ENCODE peak calls at places on chromosomes 5 and 9, in five cellular contexts. One of them, this sample, is unnamed.

GRCh38 chr5:32960340-32961065 is 249.4 kb downstream of the NPR3 start:
- DNase-seq in H1: no peak
- DNase-seq in A549: no peak
- DNase-seq in K562: no peak
- DNase-seq in GM12878: no peak
- DNase-seq in this sample: no peak

GRCh38 chr9:135379540-135380267 is 99.9 kb upstream of the PPP1R26 start:
- DNase-seq in H1: no peak
- DNase-seq in A549: no peak
- DNase-seq in K562: no peak
- DNase-seq in GM12878: no peak
- DNase-seq in this sample: no peak

GRCh38 chr9:110291921-110292575 is 35.7 kb upstream of the TXN start:
- DNase-seq in H1: no peak
- DNase-seq in A549: no peak
- DNase-seq in K562: no peak
- DNase-seq in GM12878: no peak
- DNase-seq in this sample: no peak

GRCh38 chr5:16617272-16617973 is 626 bp upstream of the RETREG1 start:
- DNase-seq in H1: no peak
- DNase-seq in A549: no peak
- DNase-seq in K562: no peak
- DNase-seq in GM12878: no peak
- DNase-seq in this sample: no peak

GRCh38 chr5:9653811-9654210 is 23.7 kb upstream of the TAS2R1 start:
- DNase-seq in H1: no peak
- DNase-seq in A549: no peak
- DNase-seq in K562: no peak
- DNase-seq in GM12878: no peak
- DNase-seq in this sample: no peak

GRCh38 chr5:148499461-148499860 is 115.7 kb downstream of the FBXO38 start:
- DNase-seq in H1: no peak
- DNase-seq in A549: no peak
- DNase-seq in K562: no peak
- DNase-seq in GM12878: no peak
- DNase-seq in this sample: no peak

GRCh38 chr9:135797507-135798302 is 95.7 kb downstream of the KCNT1 start:
- DNase-seq in H1: peak
- DNase-seq in A549: peak
- DNase-seq in K562: peak
- DNase-seq in GM12878: no peak
- DNase-seq in this sample: no peak

GRCh38 chr5:142211918-142212317 is 103.3 kb downstream of the NDFIP1 start:
- DNase-seq in H1: no peak
- DNase-seq in A549: no peak
- DNase-seq in K562: no peak
- DNase-seq in GM12878: no peak
- DNase-seq in this sample: no peak

GRCh38 chr5:54062958-54063357 is 247.4 kb downstream of the ARL15 start:
- DNase-seq in H1: no peak
- DNase-seq in A549: no peak
- DNase-seq in K562: no peak
- DNase-seq in GM12878: no peak
- DNase-seq in this sample: no peak

GRCh38 chr5:137752873-137753226 is 1.3 kb downstream of the HNRNPA0 start:
- DNase-seq in H1: no peak
- DNase-seq in A549: peak
- DNase-seq in K562: peak
- DNase-seq in GM12878: no peak
- DNase-seq in this sample: peak

GRCh38 chr5:135203019-135203418 is 169.0 kb upstream of the PITX1 start:
- DNase-seq in H1: no peak
- DNase-seq in A549: no peak
- DNase-seq in K562: no peak
- DNase-seq in GM12878: no peak
- DNase-seq in this sample: no peak

GRCh38 chr9:115018547-115019435 is 88.4 kb upstream of the TNFSF8 start:
- DNase-seq in H1: no peak
- DNase-seq in A549: no peak
- DNase-seq in K562: no peak
- DNase-seq in GM12878: no peak
- DNase-seq in this sample: no peak

GRCh38 chr5:134226441-134227192 is 744 bp upstream of the PPP2CA start:
- DNase-seq in H1: no peak
- DNase-seq in A549: peak
- DNase-seq in K562: no peak
- DNase-seq in GM12878: no peak
- DNase-seq in this sample: peak

GRCh38 chr5:1681955-1682354 is 117.7 kb downstream of the MRPL36 start:
- DNase-seq in H1: no peak
- DNase-seq in A549: no peak
- DNase-seq in K562: no peak
- DNase-seq in GM12878: no peak
- DNase-seq in this sample: no peak

GRCh38 chr9:122201641-122202040 is 27.1 kb downstream of the LHX6 start:
- DNase-seq in H1: no peak
- DNase-seq in A549: no peak
- DNase-seq in K562: no peak
- DNase-seq in GM12878: no peak
- DNase-seq in this sample: no peak

GRCh38 chr5:174058433-174059122 is 13.1 kb downstream of the NSG2 start:
- DNase-seq in H1: no peak
- DNase-seq in A549: no peak
- DNase-seq in K562: no peak
- DNase-seq in GM12878: no peak
- DNase-seq in this sample: no peak

GRCh38 chr5:120442694-120443093 is 21.4 kb upstream of the PRR16 start:
- DNase-seq in H1: no peak
- DNase-seq in A549: no peak
- DNase-seq in K562: no peak
- DNase-seq in GM12878: no peak
- DNase-seq in this sample: no peak

GRCh38 chr5:103804714-103805113 is 242.1 kb upstream of the NUDT12 start:
- DNase-seq in H1: no peak
- DNase-seq in A549: no peak
- DNase-seq in K562: no peak
- DNase-seq in GM12878: no peak
- DNase-seq in this sample: no peak

GRCh38 chr5:437281-437771 is 5.7 kb upstream of the EXOC3 start:
- DNase-seq in H1: no peak
- DNase-seq in A549: no peak
- DNase-seq in K562: no peak
- DNase-seq in GM12878: no peak
- DNase-seq in this sample: no peak

GRCh38 chr9:120412425-120412951 is 167.5 kb downstream of the CDK5RAP2 start:
- DNase-seq in H1: no peak
- DNase-seq in A549: no peak
- DNase-seq in K562: no peak
- DNase-seq in GM12878: no peak
- DNase-seq in this sample: no peak

GRCh38 chr9:89310486-89311345 is at the start of gene CKS2:
- DNase-seq in H1: peak
- DNase-seq in A549: peak
- DNase-seq in K562: peak
- DNase-seq in GM12878: peak
- DNase-seq in this sample: peak

GRCh38 chr9:121298689-121299112 is 30.7 kb downstream of the GSN start:
- DNase-seq in H1: no peak
- DNase-seq in A549: no peak
- DNase-seq in K562: no peak
- DNase-seq in GM12878: no peak
- DNase-seq in this sample: peak

GRCh38 chr5:137231535-137231934 is 267.6 kb downstream of the SPOCK1 start:
- DNase-seq in H1: no peak
- DNase-seq in A549: no peak
- DNase-seq in K562: no peak
- DNase-seq in GM12878: no peak
- DNase-seq in this sample: no peak

GRCh38 chr5:57878301-57878722 is 395.7 kb upstream of the ACTBL2 start:
- DNase-seq in H1: no peak
- DNase-seq in A549: no peak
- DNase-seq in K562: no peak
- DNase-seq in GM12878: no peak
- DNase-seq in this sample: no peak

GRCh38 chr9:19759066-19759465 is 29.8 kb downstream of the SLC24A2 start:
- DNase-seq in H1: no peak
- DNase-seq in A549: no peak
- DNase-seq in K562: no peak
- DNase-seq in GM12878: no peak
- DNase-seq in this sample: no peak

GRCh38 chr5:109413463-109413862 is 3.7 kb upstream of the PJA2 start:
- DNase-seq in H1: no peak
- DNase-seq in A549: no peak
- DNase-seq in K562: no peak
- DNase-seq in GM12878: no peak
- DNase-seq in this sample: peak

GRCh38 chr5:17167171-17167891 is 50.1 kb upstream of the BASP1 start:
- DNase-seq in H1: no peak
- DNase-seq in A549: no peak
- DNase-seq in K562: no peak
- DNase-seq in GM12878: no peak
- DNase-seq in this sample: no peak

GRCh38 chr9:6864102-6864501 is 106.3 kb downstream of the KDM4C start:
- DNase-seq in H1: no peak
- DNase-seq in A549: no peak
- DNase-seq in K562: no peak
- DNase-seq in GM12878: no peak
- DNase-seq in this sample: no peak

GRCh38 chr5:67720162-67720772 is 495.3 kb upstream of the PIK3R1 start:
- DNase-seq in H1: no peak
- DNase-seq in A549: no peak
- DNase-seq in K562: no peak
- DNase-seq in GM12878: no peak
- DNase-seq in this sample: no peak

DNA sequence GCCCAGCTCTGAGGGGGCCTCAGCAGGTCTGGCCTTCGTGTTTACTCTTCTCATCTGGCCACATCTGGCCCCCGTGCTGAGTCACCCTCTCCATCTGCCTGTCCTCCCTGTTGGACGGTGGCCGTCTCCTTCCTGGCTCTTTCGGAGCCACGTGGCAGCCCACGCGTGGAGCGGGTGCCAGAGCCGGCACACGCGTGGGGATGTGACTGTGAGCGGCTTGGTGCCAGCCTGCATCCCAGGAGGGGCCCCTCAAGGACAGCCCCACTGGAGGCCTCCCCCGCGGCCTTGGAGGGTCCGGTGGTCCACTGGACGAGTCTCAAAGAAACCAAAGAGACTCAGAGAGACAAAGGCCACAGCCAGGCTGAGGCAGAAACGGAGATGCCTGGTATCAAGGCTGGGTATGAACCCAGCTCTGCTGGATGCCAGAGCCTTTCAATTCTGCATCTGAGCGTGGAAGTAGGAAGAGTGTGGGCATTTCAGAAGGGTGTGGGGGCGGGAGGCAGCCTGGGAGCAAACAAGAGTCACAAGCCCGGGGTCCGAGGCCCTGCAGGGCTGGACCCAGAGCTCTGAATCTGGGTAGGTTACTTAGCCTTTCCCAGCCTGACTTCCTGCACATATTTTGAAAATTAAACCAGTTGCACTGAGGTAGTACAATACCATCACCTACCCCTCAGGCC is 76.6 kb upstream of the UNC5A start:
- DNase-seq in H1: no peak
- DNase-seq in A549: no peak
- DNase-seq in K562: no peak
- DNase-seq in GM12878: no peak
- DNase-seq in this sample: no peak
- TF ChIP-seq HDAC2 in H1: no peak
- TF ChIP-seq HDAC2 in A549: no peak
- TF ChIP-seq HDAC2 in K562: no peak
- TF ChIP-seq HDAC2 in GM12878: no peak
- TF ChIP-seq HDAC2 in this sample: no peak

DNA sequence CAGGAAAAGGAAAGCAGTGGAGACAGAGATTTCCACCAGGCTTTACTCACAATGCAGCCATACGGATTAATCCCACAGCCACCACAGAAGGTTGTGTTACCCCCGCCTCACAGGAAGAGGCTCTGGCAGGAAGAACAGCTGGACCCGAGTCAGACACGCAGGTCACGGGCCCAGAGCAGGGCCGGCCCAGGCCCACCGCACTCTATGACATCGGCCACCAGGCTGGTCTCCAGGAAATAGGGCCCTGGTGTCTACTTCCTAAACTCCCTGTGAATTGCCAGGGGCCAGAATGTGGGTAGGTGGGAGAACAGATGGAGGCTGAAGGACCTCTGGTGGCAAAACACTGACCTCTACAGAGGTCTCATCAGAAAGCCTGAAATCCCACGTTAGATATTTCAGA is 15.6 kb downstream of the MGAT1 start:
- DNase-seq in H1: no peak
- DNase-seq in A549: no peak
- DNase-seq in K562: no peak
- DNase-seq in GM12878: no peak
- DNase-seq in this sample: no peak
- TF ChIP-seq POLR2A in H1: no peak
- TF ChIP-seq POLR2A in A549: no peak
- TF ChIP-seq POLR2A in K562: no peak
- TF ChIP-seq POLR2A in GM12878: no peak
- TF ChIP-seq POLR2A in this sample: no peak

GRCh38 chr5:75322066-75322465 is 15.0 kb upstream of the HMGCR start:
- DNase-seq in H1: peak
- DNase-seq in A549: no peak
- DNase-seq in K562: no peak
- DNase-seq in GM12878: no peak
- DNase-seq in this sample: no peak
- H3K27ac ChIP-seq in H1: no peak
- H3K27ac ChIP-seq in A549: peak
- H3K27ac ChIP-seq in K562: no peak
- H3K27ac ChIP-seq in GM12878: no peak
- H3K27ac ChIP-seq in this sample: no peak

GRCh38 chr9:116078640-116079039 is 75.0 kb upstream of the PAPPA start:
- DNase-seq in H1: no peak
- DNase-seq in A549: no peak
- DNase-seq in K562: no peak
- DNase-seq in GM12878: no peak
- DNase-seq in this sample: no peak

GRCh38 chr9:116084497-116084896 is 69.1 kb upstream of the PAPPA start:
- DNase-seq in H1: no peak
- DNase-seq in A549: no peak
- DNase-seq in K562: no peak
- DNase-seq in GM12878: no peak
- DNase-seq in this sample: no peak

GRCh38 chr9:116083837-116084236 is 69.8 kb upstream of the PAPPA start:
- DNase-seq in H1: no peak
- DNase-seq in A549: no peak
- DNase-seq in K562: no peak
- DNase-seq in GM12878: no peak
- DNase-seq in this sample: no peak

GRCh38 chr9:116081437-116082110 is 72.0 kb upstream of the PAPPA start:
- DNase-seq in H1: no peak
- DNase-seq in A549: no peak
- DNase-seq in K562: no peak
- DNase-seq in GM12878: no peak
- DNase-seq in this sample: no peak

DNA sequence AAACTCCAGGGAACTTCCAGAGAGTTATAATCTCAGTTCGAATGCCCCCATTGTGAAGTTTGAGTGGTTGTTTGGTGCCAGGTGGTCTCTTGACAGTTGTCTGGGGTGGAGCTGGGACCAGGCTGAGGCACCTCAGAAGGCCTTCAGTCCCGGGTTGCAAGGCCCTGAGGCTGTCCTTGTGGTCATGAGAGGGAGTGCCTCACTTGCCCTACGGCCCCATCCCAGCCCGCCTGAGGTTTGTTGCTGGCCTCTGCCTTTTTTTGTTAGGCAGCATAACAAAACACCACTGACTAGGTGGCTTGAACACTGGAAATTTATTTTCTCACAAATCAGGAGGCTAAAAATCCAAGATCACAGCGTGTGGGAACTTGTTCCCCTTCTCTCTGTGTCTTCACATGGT is 73.0 kb upstream of the PAPPA start:
- DNase-seq in H1: no peak
- DNase-seq in A549: no peak
- DNase-seq in K562: no peak
- DNase-seq in GM12878: no peak
- DNase-seq in this sample: no peak
- TF ChIP-seq HDAC2 in H1: no peak
- TF ChIP-seq HDAC2 in A549: no peak
- TF ChIP-seq HDAC2 in K562: no peak
- TF ChIP-seq HDAC2 in GM12878: no peak
- TF ChIP-seq HDAC2 in this sample: no peak